ENCODE peak calls at places on chromosomes 13 and 19, in six cellular contexts. C is ascending aorta, I is astrocyte, D is IMR-90, B is foreskin fibroblast, N is fibroblast of lung. U is an unnamed sample.

GRCh38 chr13:69124996-69125395 is 982.6 kb upstream of the ATXN8OS start:
- DNase-seq in C (no peak), I (no peak), D (no peak), B (no peak), N (no peak), U (no peak)

GRCh38 chr19:51681286-51681956 is 11.7 kb upstream of the SPACA6 start:
- DNase-seq in C (no peak), I (no peak), D (peak), B (peak), N (no peak), U (no peak)

GRCh38 chr19:35911790-35912189 is 3.7 kb upstream of the TYROBP start:
- DNase-seq in C (no peak), I (peak), D (peak), B (no peak), N (peak), U (no peak)

GRCh38 chr19:29715695-29716581 is 877 bp upstream of the C19orf12 start:
- DNase-seq in C (no peak), I (no peak), D (no peak), B (peak), N (no peak), U (no peak)

GRCh38 chr19:3450796-3451411 is 29.4 kb downstream of the SMIM24 start:
- DNase-seq in C (peak), I (peak), D (peak), B (peak), N (peak), U (peak)

GRCh38 chr13:26372747-26373146 is 118.8 kb downstream of the CDK8 start:
- DNase-seq in C (no peak), I (no peak), D (no peak), B (no peak), N (no peak), U (no peak)

GRCh38 chr13:113930711-113931637 is 42.9 kb downstream of the C13orf46 start:
- DNase-seq in C (no peak), I (no peak), D (no peak), B (no peak), N (no peak), U (peak)

GRCh38 chr19:35609881-35610353 is 2.6 kb upstream of the HAUS5 start:
- DNase-seq in C (no peak), I (no peak), D (no peak), B (no peak), N (no peak), U (no peak)

GRCh38 chr13:22703601-22704209 is 477.1 kb upstream of the SGCG start:
- DNase-seq in C (no peak), I (no peak), D (no peak), B (no peak), N (no peak), U (no peak)

GRCh38 chr19:36258028-36258875 is 43.3 kb downstream of the ZNF146 start:
- DNase-seq in C (no peak), I (no peak), D (no peak), B (no peak), N (no peak), U (no peak)

GRCh38 chr13:59034198-59034597 is 1129.5 kb downstream of the DIAPH3 start:
- DNase-seq in C (no peak), I (no peak), D (no peak), B (no peak), N (no peak), U (no peak)

GRCh38 chr19:1038995-1039645 is 787 bp upstream of the ABCA7 start:
- DNase-seq in C (no peak), I (no peak), D (peak), B (peak), N (peak), U (no peak)

GRCh38 chr13:24717217-24717616 is 37.0 kb downstream of the ATP12A start:
- DNase-seq in C (no peak), I (no peak), D (no peak), B (no peak), N (no peak), U (no peak)

GRCh38 chr13:108777421-108778420 is 148.3 kb downstream of the MYO16 start:
- DNase-seq in C (no peak), I (no peak), D (peak), B (peak), N (peak), U (no peak)

GRCh38 chr19:50358483-50359431 is 6.7 kb downstream of the NAPSA start:
- DNase-seq in C (no peak), I (no peak), D (peak), B (peak), N (peak), U (no peak)

GRCh38 chr13:113920606-113921306 is 53.1 kb downstream of the C13orf46 start:
- DNase-seq in C (no peak), I (no peak), D (no peak), B (no peak), N (no peak), U (peak)

GRCh38 chr19:12364391-12365093 is 941 bp downstream of the ZNF442 start:
- DNase-seq in C (no peak), I (peak), D (peak), B (peak), N (peak), U (no peak)

GRCh38 chr13:31209172-31209818 is 9.5 kb downstream of the B3GLCT start:
- DNase-seq in C (no peak), I (peak), D (peak), B (peak), N (peak), U (no peak)

GRCh38 chr19:49438261-49438660 is 3.1 kb downstream of the SLC17A7 start:
- DNase-seq in C (no peak), I (no peak), D (no peak), B (no peak), N (no peak), U (no peak)

GRCh38 chr19:4071610-4072009 is 4.9 kb upstream of the ZBTB7A start:
- DNase-seq in C (no peak), I (no peak), D (no peak), B (no peak), N (no peak), U (no peak)

GRCh38 chr19:39083983-39084731 is at the start of gene ACP7:
- DNase-seq in C (no peak), I (no peak), D (no peak), B (no peak), N (no peak), U (no peak)

GRCh38 chr13:51724721-51725120 is 79.2 kb downstream of the DHRS12 start:
- DNase-seq in C (no peak), I (no peak), D (peak), B (peak), N (no peak), U (no peak)

GRCh38 chr19:46240693-46241092 is 11.2 kb downstream of the IGFL1 start:
- DNase-seq in C (no peak), I (no peak), D (no peak), B (no peak), N (no peak), U (no peak)

GRCh38 chr13:71867101-71867814 is at the start of gene DACH1:
- DNase-seq in C (no peak), I (peak), D (peak), B (peak), N (peak), U (no peak)

GRCh38 chr13:100334209-100334608 is 245.3 kb downstream of the PCCA start:
- DNase-seq in C (no peak), I (no peak), D (no peak), B (no peak), N (no peak), U (no peak)

GRCh38 chr13:73572824-73573223 is 514.0 kb downstream of the KLF5 start:
- DNase-seq in C (no peak), I (no peak), D (no peak), B (no peak), N (no peak), U (no peak)

GRCh38 chr19:53157601-53158000 is 1.3 kb downstream of the ZNF347 start:
- DNase-seq in C (no peak), I (peak), D (peak), B (peak), N (peak), U (no peak)

GRCh38 chr13:23799945-23800344 is 89.3 kb downstream of the MIPEP start:
- DNase-seq in C (no peak), I (no peak), D (peak), B (peak), N (no peak), U (no peak)

GRCh38 chr13:53758946-53759345 is 730.3 kb downstream of the OLFM4 start:
- DNase-seq in C (no peak), I (no peak), D (no peak), B (no peak), N (no peak), U (no peak)

GRCh38 chr19:51593138-51593890 is 22.2 kb downstream of the ZNF175 start:
- DNase-seq in C (no peak), I (no peak), D (no peak), B (no peak), N (no peak), U (no peak)

GRCh38 chr19:33677745-33678426 is 56.1 kb downstream of the CHST8 start:
- DNase-seq in C (no peak), I (no peak), D (no peak), B (no peak), N (no peak), U (peak)

GRCh38 chr13:78875792-78876580 is 217.0 kb upstream of the OBI1 start:
- DNase-seq in C (no peak), I (no peak), D (no peak), B (no peak), N (no peak), U (no peak)

GRCh38 chr19:52963229-52963760 is 614 bp upstream of the ZNF816 start:
- DNase-seq in C (no peak), I (no peak), D (no peak), B (no peak), N (no peak), U (peak)

GRCh38 chr19:56137405-56137804 is 3.7 kb upstream of the ZNF444 start:
- DNase-seq in C (no peak), I (no peak), D (no peak), B (no peak), N (no peak), U (no peak)

GRCh38 chr19:39277598-39277997 is 9.4 kb downstream of the IFNL2 start:
- DNase-seq in C (no peak), I (no peak), D (no peak), B (no peak), N (no peak), U (no peak)

GRCh38 chr13:36074659-36075058 is 56.5 kb downstream of the DCLK1 start:
- DNase-seq in C (no peak), I (no peak), D (no peak), B (no peak), N (peak), U (no peak)

GRCh38 chr19:46453661-46454060 is 17.7 kb downstream of the PNMA8A start:
- DNase-seq in C (no peak), I (no peak), D (no peak), B (no peak), N (no peak), U (no peak)

GRCh38 chr19:38721496-38721895 is 22.8 kb downstream of the CAPN12 start:
- DNase-seq in C (no peak), I (no peak), D (no peak), B (no peak), N (no peak), U (no peak)

GRCh38 chr19:54369082-54369691 is 4.5 kb upstream of the LAIR1 start:
- DNase-seq in C (no peak), I (no peak), D (no peak), B (no peak), N (no peak), U (no peak)

GRCh38 chr19:54366811-54367210 is 2.1 kb upstream of the LAIR1 start:
- DNase-seq in C (no peak), I (no peak), D (no peak), B (no peak), N (no peak), U (no peak)

GRCh38 chr19:54364775-54365257 is at the start of gene LAIR1:
- DNase-seq in C (no peak), I (no peak), D (no peak), B (no peak), N (no peak), U (no peak)
- H3K4me3 ChIP-seq in C (peak), I (no peak), D (no peak), B (no peak), N (no peak), U (peak)

DNA sequence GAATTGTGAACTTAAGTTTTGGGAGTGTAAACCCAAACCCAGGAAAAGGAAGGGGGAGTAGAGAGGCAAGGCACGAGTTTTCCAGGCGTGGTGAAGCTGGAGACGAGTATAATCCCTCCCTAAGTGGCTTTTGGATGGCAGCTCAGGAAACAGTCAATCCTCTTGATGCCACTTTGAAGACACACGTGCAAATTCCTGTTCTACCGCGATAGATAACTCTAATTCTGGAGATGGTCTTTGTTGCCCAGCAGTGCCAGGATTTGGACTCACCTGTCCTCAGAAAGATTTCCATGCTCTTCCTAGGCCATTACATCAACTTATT is 2.0 kb downstream of the HS6ST3 start:
- DNase-seq in C (no peak), I (no peak), D (no peak), B (no peak), N (no peak), U (no peak)
- H3K4me3 ChIP-seq in C (peak), I (no peak), D (no peak), B (no peak), N (no peak), U (peak)

GRCh38 chr13:27977476-27978300 is 8.6 kb upstream of the CDX2 start:
- DNase-seq in C (no peak), I (peak), D (no peak), B (peak), N (no peak), U (no peak)
- H3K4me3 ChIP-seq in C (peak), I (no peak), D (no peak), B (no peak), N (no peak), U (peak)

DNA sequence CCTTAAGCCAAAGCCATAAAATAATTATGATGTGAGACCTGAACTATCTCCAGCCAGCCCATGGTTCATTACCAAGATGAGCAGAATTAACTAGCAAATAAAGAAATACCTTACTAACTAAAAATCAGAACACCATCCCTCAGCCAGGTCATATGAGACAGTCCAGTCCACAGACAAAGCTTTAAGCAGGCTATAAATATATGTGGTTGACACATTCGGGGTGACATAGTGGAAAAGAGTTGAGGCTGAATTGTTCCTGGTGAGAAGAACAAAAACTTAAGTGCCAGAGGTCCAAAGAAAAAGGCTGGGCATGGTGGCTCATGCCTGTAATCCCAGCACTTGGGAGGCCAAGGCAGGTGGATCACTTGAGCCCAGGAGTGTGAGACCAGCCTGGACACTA is 30.9 kb downstream of the ENOX1 start:
- DNase-seq in C (no peak), I (no peak), D (no peak), B (no peak), N (no peak), U (no peak)
- H3K4me3 ChIP-seq in C (no peak), I (no peak), D (no peak), B (no peak), N (no peak), U (no peak)

DNA sequence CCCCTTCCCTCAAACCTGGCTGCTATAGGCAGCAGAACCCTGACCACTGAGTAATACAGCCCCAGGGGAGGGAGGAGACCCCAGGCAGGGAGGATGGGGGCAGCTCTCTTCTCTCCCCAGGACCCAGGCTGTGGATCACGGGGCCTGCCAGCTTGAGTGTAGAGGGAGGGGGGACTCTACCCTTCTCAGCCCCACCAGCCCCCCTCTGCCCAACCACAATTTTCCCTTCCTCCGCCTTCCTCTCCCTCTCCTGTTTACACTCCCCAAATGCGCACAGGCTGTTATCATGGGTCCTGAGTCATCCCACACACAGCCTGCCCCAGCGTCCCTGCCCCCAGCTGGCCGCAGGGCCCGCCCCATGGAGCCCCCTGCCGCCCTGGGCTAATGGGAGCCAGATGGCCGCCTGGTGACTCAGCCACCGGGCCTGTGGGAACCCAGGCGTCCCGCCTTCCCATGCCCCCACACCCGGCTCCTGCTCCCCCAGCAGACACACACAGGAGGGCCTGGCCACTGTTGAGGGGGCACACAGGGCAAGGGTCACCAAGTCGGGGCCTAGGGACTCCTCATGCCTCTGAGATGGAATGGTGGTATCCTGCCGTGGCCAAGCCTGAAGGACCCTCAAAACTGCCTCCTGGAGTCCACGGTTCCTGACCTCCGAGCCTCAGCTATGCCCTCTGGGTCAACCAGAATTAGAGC is 13.6 kb downstream of the CCDC97 start:
- DNase-seq in C (peak), I (peak), D (peak), B (peak), N (peak), U (peak)
- H3K4me3 ChIP-seq in C (no peak), I (peak), D (no peak), B (peak), N (peak), U (peak)

U was measured in coronary artery.